ENCODE peak calls at places on chromosome 11, in seven cellular contexts. Q, V, Y, K, L, W and O are unnamed samples.

GRCh38 chr11:78567209-78567608 is 7.5 kb downstream of the NARS2 start:
- DNase-seq in Q (no peak), V (no peak), Y (no peak), K (no peak), L (no peak), W (peak), O (no peak)

GRCh38 chr11:26522912-26523610 is 49.0 kb downstream of the MUC15 start:
- DNase-seq in Q (peak), V (no peak), Y (no peak), K (no peak), L (no peak), W (peak), O (peak)

GRCh38 chr11:39236916-39237315 is 2222.5 kb downstream of the LRRC4C start:
- DNase-seq in Q (no peak), V (no peak), Y (no peak), K (no peak), L (no peak), W (no peak), O (no peak)

GRCh38 chr11:79088967-79089366 is 351.9 kb downstream of the TENM4 start:
- DNase-seq in Q (no peak), V (no peak), Y (no peak), K (no peak), L (no peak), W (no peak), O (no peak)

GRCh38 chr11:10764412-10764811 is 13.4 kb downstream of the CTR9 start:
- DNase-seq in Q (no peak), V (no peak), Y (no peak), K (no peak), L (no peak), W (no peak), O (no peak)

GRCh38 chr11:65793144-65793581 is 6.3 kb downstream of the OVOL1 start:
- DNase-seq in Q (no peak), V (no peak), Y (no peak), K (peak), L (peak), W (no peak), O (no peak)

GRCh38 chr11:94130589-94131362 is 2.1 kb downstream of the PANX1 start:
- DNase-seq in Q (no peak), V (no peak), Y (no peak), K (peak), L (no peak), W (peak), O (no peak)

GRCh38 chr11:45646275-45646970 is 19.0 kb downstream of the CHST1 start:
- DNase-seq in Q (no peak), V (no peak), Y (peak), K (peak), L (no peak), W (peak), O (no peak)

GRCh38 chr11:122363306-122363705 is 247.3 kb upstream of the BLID start:
- DNase-seq in Q (no peak), V (no peak), Y (no peak), K (no peak), L (no peak), W (no peak), O (no peak)

GRCh38 chr11:129317564-129317963 is 58.1 kb upstream of the BARX2 start:
- DNase-seq in Q (no peak), V (no peak), Y (no peak), K (no peak), L (no peak), W (no peak), O (no peak)

GRCh38 chr11:6611092-6612007 is 666 bp downstream of the TAF10 start:
- DNase-seq in Q (no peak), V (peak), Y (peak), K (no peak), L (peak), W (no peak), O (no peak)

GRCh38 chr11:47496808-47497207 is 47.9 kb upstream of the RAPSN start:
- DNase-seq in Q (no peak), V (no peak), Y (no peak), K (no peak), L (no peak), W (no peak), O (no peak)

GRCh38 chr11:103007521-103007920 is 52.0 kb upstream of the MMP13 start:
- DNase-seq in Q (no peak), V (no peak), Y (no peak), K (peak), L (no peak), W (no peak), O (no peak)

GRCh38 chr11:3970101-3970500 is 114.6 kb downstream of the STIM1 start:
- DNase-seq in Q (no peak), V (no peak), Y (no peak), K (no peak), L (no peak), W (no peak), O (no peak)

GRCh38 chr11:69541501-69542313 is 60.2 kb downstream of the LINC01488 start:
- DNase-seq in Q (peak), V (no peak), Y (peak), K (peak), L (peak), W (no peak), O (no peak)

GRCh38 chr11:87300640-87301381 is 263.1 kb downstream of the TMEM135 start:
- DNase-seq in Q (no peak), V (no peak), Y (no peak), K (no peak), L (no peak), W (no peak), O (no peak)

GRCh38 chr11:65150513-65151271 is 16.4 kb upstream of the SYVN1 start:
- DNase-seq in Q (peak), V (peak), Y (peak), K (peak), L (peak), W (peak), O (no peak)

GRCh38 chr11:132142554-132142953 is 772.1 kb downstream of the NTM start:
- DNase-seq in Q (no peak), V (no peak), Y (no peak), K (no peak), L (no peak), W (no peak), O (no peak)

GRCh38 chr11:72716291-72716690 is 35.9 kb downstream of the ARAP1 start:
- DNase-seq in Q (no peak), V (no peak), Y (no peak), K (peak), L (peak), W (no peak), O (no peak)

GRCh38 chr11:98967005-98967404 is 53.7 kb upstream of the CNTN5 start:
- DNase-seq in Q (no peak), V (no peak), Y (no peak), K (no peak), L (no peak), W (no peak), O (no peak)

GRCh38 chr11:124662111-124662510 is 11.4 kb downstream of the SIAE start:
- DNase-seq in Q (no peak), V (no peak), Y (no peak), K (no peak), L (no peak), W (no peak), O (no peak)

GRCh38 chr11:118618115-118618990 is 10.9 kb downstream of the PHLDB1 start:
- DNase-seq in Q (no peak), V (peak), Y (peak), K (no peak), L (no peak), W (peak), O (no peak)

GRCh38 chr11:46902694-46903093 is 15.7 kb downstream of the LRP4 start:
- DNase-seq in Q (no peak), V (no peak), Y (no peak), K (no peak), L (no peak), W (no peak), O (no peak)

GRCh38 chr11:446886-447285 is 3.2 kb upstream of the PTDSS2 start:
- DNase-seq in Q (no peak), V (no peak), Y (no peak), K (peak), L (no peak), W (no peak), O (no peak)

GRCh38 chr11:134418119-134418840 is 6.2 kb upstream of the B3GAT1 start:
- DNase-seq in Q (no peak), V (no peak), Y (peak), K (peak), L (no peak), W (peak), O (peak)

DNA sequence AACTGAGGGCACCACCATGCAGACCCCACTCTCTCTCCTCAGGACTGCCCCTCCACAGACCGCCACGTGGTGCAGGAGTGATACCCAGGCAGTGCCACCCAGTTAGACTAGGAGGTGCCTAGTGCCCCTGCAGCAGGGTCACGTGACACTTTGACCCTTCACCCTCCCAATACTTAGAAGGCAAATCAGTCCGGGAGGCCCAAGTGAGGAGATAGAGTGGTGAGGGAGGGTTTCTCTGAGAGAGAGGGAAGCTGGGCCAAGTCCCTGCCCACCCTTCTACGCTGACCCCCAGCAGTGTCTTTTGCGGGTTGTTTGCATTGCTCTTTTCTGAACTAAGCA is 84.6 kb downstream of the BUD13 start:
- DNase-seq in Q (no peak), V (no peak), Y (no peak), K (no peak), L (no peak), W (no peak), O (no peak)
- H3K4me3 ChIP-seq in Q (no peak), V (no peak), Y (no peak), K (no peak), L (no peak), W (no peak), O (no peak)

GRCh38 chr11:2132229-2132620 is 7.0 kb downstream of the IGF2 start:
- DNase-seq in Q (no peak), V (no peak), Y (no peak), K (no peak), L (no peak), W (no peak), O (no peak)

GRCh38 chr11:2132874-2133480 is 6.2 kb downstream of the IGF2 start:
- DNase-seq in Q (no peak), V (no peak), Y (no peak), K (no peak), L (no peak), W (no peak), O (no peak)

GRCh38 chr11:2130881-2131352 is 8.3 kb downstream of the IGF2 start:
- DNase-seq in Q (no peak), V (no peak), Y (no peak), K (peak), L (no peak), W (no peak), O (peak)

GRCh38 chr11:2129699-2130366 is 9.4 kb downstream of the IGF2 start:
- DNase-seq in Q (no peak), V (no peak), Y (no peak), K (peak), L (no peak), W (no peak), O (peak)

GRCh38 chr11:2131371-2132228 is 7.6 kb downstream of the IGF2 start:
- DNase-seq in Q (no peak), V (no peak), Y (no peak), K (peak), L (no peak), W (no peak), O (no peak)
- H3K4me3 ChIP-seq in Q (no peak), V (no peak), Y (no peak), K (no peak), L (no peak), W (no peak), O (no peak)

DNA sequence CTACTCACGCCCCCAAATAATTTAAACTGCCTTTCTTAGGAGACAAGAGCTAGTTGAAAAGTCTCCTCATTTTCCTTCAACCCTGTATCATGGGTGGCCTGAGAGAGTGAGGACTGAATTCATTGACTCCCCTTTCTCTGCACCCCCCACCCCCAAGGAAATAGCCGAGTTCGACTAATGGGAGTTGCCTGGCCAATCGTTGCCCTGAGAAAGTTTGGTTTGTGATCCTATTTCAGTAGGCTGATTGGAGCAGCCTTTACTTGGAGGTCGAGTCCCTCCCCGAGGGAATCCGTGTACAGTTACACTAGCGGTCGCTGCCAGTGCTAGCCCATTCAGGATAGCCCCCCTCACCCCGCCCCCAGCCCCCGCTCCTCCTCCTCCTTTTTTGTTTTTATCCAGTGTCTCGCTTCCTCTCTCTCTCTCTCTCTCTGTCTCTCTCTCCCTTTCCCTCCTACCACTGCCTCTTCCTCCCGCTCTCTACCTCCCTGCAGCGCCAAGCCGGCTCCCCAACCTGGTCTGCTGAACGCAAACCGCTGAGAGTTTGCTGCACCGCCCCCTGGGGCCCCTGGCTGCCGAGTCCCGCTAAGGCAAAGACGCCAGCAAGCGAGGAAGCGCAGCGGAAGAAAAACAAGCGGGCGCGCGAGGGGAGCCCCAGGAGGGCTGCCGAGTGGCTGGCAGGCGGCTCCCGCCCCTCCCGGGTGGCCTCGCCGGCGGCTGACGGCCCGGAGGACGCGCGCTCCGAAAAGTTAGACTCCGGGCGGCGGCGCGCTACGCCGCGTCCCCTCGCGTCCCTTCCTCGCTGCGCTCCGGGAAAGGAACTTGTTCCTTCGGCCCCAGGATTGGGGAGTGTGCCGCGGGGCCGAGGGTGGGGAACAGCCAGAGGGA is at the start of gene GRAMD1B:
- DNase-seq in Q (no peak), V (peak), Y (peak), K (peak), L (no peak), W (peak), O (peak)
- H3K4me3 ChIP-seq in Q (no peak), V (peak), Y (peak), K (peak), L (peak), W (peak), O (peak)

GRCh38 chr11:75431533-75432525 is 1.2 kb downstream of the KLHL35 start:
- DNase-seq in Q (no peak), V (peak), Y (no peak), K (peak), L (no peak), W (no peak), O (no peak)

GRCh38 chr11:75428989-75429640 is 3.9 kb downstream of the KLHL35 start:
- DNase-seq in Q (no peak), V (peak), Y (no peak), K (peak), L (no peak), W (no peak), O (peak)

GRCh38 chr11:75429641-75429901 is 3.4 kb downstream of the KLHL35 start:
- DNase-seq in Q (no peak), V (no peak), Y (no peak), K (no peak), L (no peak), W (no peak), O (no peak)

GRCh38 chr11:75429902-75430691 is 2.9 kb downstream of the KLHL35 start:
- DNase-seq in Q (no peak), V (peak), Y (peak), K (peak), L (peak), W (peak), O (peak)

GRCh38 chr11:75430692-75431532 is 2.1 kb downstream of the KLHL35 start:
- DNase-seq in Q (no peak), V (peak), Y (no peak), K (peak), L (no peak), W (no peak), O (no peak)
- H3K4me3 ChIP-seq in Q (no peak), V (peak), Y (peak), K (peak), L (peak), W (peak), O (peak)

GRCh38 chr11:95585752-95586077 is 203.9 kb downstream of the FAM76B start:
- DNase-seq in Q (no peak), V (no peak), Y (no peak), K (no peak), L (no peak), W (no peak), O (no peak)
- H3K4me3 ChIP-seq in Q (no peak), V (no peak), Y (no peak), K (no peak), L (no peak), W (no peak), O (no peak)

GRCh38 chr11:75766449-75767227 is 1.9 kb upstream of the DGAT2 start:
- DNase-seq in Q (peak), V (no peak), Y (no peak), K (peak), L (no peak), W (no peak), O (no peak)

GRCh38 chr11:75767228-75767572 is 1.4 kb upstream of the DGAT2 start:
- DNase-seq in Q (no peak), V (no peak), Y (no peak), K (no peak), L (no peak), W (no peak), O (no peak)

GRCh38 chr11:75768112-75768908 is at the start of gene DGAT2:
- DNase-seq in Q (peak), V (peak), Y (peak), K (peak), L (peak), W (peak), O (peak)

GRCh38 chr11:75767793-75768111 is 826 bp upstream of the DGAT2 start:
- DNase-seq in Q (no peak), V (no peak), Y (no peak), K (no peak), L (no peak), W (no peak), O (no peak)

GRCh38 chr11:75768909-75769771 is 562 bp downstream of the DGAT2 start:
- DNase-seq in Q (no peak), V (no peak), Y (no peak), K (peak), L (no peak), W (no peak), O (no peak)
- H3K4me3 ChIP-seq in Q (peak), V (peak), Y (peak), K (peak), L (peak), W (peak), O (peak)